ENCODE peak calls at places on chromosomes 11 and 22, in ten cellular contexts. B is keratinocyte, J is neuronal stem cell, T is mammary epithelial cell, P is IMR-90, Y is hepatocyte, G is fibroblast of lung, H is PC-3, Z is neural progenitor cell, X is OCI-LY7. M is an unnamed sample.

GRCh38 chr11:72349616-72350218 is 84.6 kb downstream of the CLPB start:
- DNase-seq in B (no peak), J (no peak), T (no peak), P (no peak), Y (no peak), G (no peak), H (no peak), Z (no peak), X (no peak), M (no peak)

GRCh38 chr22:50711446-50712340 is 26.3 kb upstream of the ACR start:
- DNase-seq in B (no peak), J (no peak), T (no peak), P (no peak), Y (no peak), G (no peak), H (no peak), Z (no peak), X (no peak), M (peak; percentile 95)

GRCh38 chr11:63951779-63952536 is 13.2 kb downstream of the NAA40 start:
- DNase-seq in B (no peak), J (no peak), T (peak; percentile 51), P (no peak), Y (no peak), G (no peak), H (no peak), Z (no peak), X (peak; percentile 20), M (peak; percentile 43)

GRCh38 chr11:102911758-102912481 is 37.1 kb upstream of the MMP12 start:
- DNase-seq in B (no peak), J (no peak), T (peak; percentile 54), P (no peak), Y (no peak), G (no peak), H (peak; percentile 66), Z (peak; percentile 51), X (no peak), M (no peak)

GRCh38 chr11:116396332-116396731 is 376.5 kb downstream of the BUD13 start:
- DNase-seq in B (no peak), J (no peak), T (no peak), P (no peak), Y (peak; percentile 42), G (no peak), H (no peak), Z (no peak), X (no peak), M (no peak)

GRCh38 chr22:46661221-46661851 is 41.1 kb downstream of the GRAMD4 start:
- DNase-seq in B (peak; percentile 60), J (no peak), T (peak; percentile 89), P (peak; percentile 76), Y (no peak), G (peak; percentile 62), H (peak; percentile 85), Z (no peak), X (no peak), M (peak; percentile 99)

GRCh38 chr11:8138526-8138925 is 30.3 kb downstream of the RIC3 start:
- DNase-seq in B (peak; percentile 41), J (no peak), T (peak; percentile 89), P (no peak), Y (no peak), G (no peak), H (no peak), Z (no peak), X (no peak), M (no peak)

GRCh38 chr11:45165386-45165785 is 18.9 kb downstream of the PRDM11 start:
- DNase-seq in B (no peak), J (no peak), T (no peak), P (no peak), Y (no peak), G (no peak), H (no peak), Z (no peak), X (no peak), M (peak; percentile 57)

DNA sequence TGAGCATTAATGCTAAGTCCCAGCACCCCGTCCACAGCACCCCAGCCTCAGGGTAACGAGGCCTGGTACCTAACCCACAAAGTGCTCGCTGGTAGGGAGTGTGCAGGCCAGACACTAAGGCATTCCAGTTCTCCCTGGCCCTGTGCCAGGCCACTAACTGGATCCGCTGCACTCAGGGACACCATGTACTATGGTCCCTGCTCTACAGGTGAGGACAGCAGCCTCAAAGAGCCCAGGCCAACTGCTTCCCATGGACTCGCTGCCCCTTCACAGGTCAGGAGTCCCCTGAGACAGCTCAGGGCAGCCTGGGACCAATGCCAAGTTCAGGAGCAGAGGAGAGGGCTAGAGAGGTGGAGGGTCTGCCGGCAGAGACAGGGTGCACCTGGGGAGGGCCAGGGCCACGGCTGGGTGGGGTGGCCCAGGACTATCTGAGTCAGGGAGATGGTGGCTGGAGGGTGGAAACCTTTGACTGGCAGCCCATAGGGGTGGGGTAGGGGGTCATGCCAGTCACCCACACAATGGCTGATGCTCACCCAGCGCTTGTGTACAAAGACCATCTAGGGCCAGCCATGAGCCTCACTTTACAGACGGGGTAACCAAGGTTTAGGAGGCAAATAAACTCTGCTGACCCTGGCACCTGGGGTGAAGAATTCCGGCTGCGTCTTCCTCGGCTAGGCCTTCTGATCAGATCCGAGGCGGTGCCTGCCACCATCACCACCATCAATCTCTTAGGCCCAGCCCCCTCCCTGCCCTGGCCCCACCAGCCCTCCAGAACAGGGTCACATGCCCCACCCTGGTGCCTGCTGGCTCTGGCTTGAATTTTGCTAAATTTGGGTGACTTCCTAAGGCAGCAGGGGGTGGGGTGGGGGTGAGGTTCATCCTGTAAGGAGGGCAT is 5.6 kb downstream of the OSBPL5 start:
- DNase-seq in B (no peak), J (no peak), T (no peak), P (no peak), Y (peak; percentile 65), G (no peak), H (no peak), Z (peak; percentile 44), X (no peak), M (peak; percentile 70)
- H2AFZ ChIP-seq in B (no peak overlapping the region), J (peak overlapping the region; percentile 91), T (no peak overlapping the region), P (peak overlapping the region; percentile 82), Y (no peak overlapping the region), G (no peak overlapping the region), H (no peak overlapping the region), Z (peak overlapping the region; percentile 55), X (no peak overlapping the region), M (peak overlapping the region; percentile 25)

GRCh38 chr22:35835998-35836691 is 118.5 kb downstream of the APOL5 start:
- DNase-seq in B (peak; percentile 45), J (peak; percentile 39), T (peak; percentile 80), P (peak; percentile 86), Y (peak; percentile 80), G (peak; percentile 93), H (peak; percentile 80), Z (peak; percentile 75), X (no peak), M (peak; percentile 62)

GRCh38 chr22:35835267-35835997 is 117.8 kb downstream of the APOL5 start:
- DNase-seq in B (no peak), J (no peak), T (peak; percentile 50), P (peak; percentile 72), Y (no peak), G (no peak), H (peak; percentile 54), Z (no peak), X (no peak), M (no peak)

GRCh38 chr22:35834080-35834479 is 116.4 kb downstream of the APOL5 start:
- DNase-seq in B (no peak), J (no peak), T (no peak), P (no peak), Y (no peak), G (no peak), H (no peak), Z (no peak), X (no peak), M (no peak)

GRCh38 chr22:35830305-35830704 is 112.6 kb downstream of the APOL5 start:
- DNase-seq in B (no peak), J (no peak), T (no peak), P (no peak), Y (no peak), G (no peak), H (no peak), Z (no peak), X (no peak), M (no peak)
- H2AFZ ChIP-seq in B (no peak overlapping the region), J (no peak overlapping the region), T (no peak overlapping the region), P (no peak overlapping the region), Y (no peak overlapping the region), G (no peak overlapping the region), H (no peak overlapping the region), Z (no peak overlapping the region), X (no peak overlapping the region), M (no peak overlapping the region)

GRCh38 chr11:107689317-107690202 is 22.3 kb downstream of the SLN start:
- DNase-seq in B (no peak), J (peak; percentile 57), T (peak; percentile 34), P (peak; percentile 51), Y (peak; percentile 86), G (peak; percentile 43), H (peak; percentile 94), Z (peak; percentile 84), X (peak; percentile 61), M (no peak)

GRCh38 chr11:107695446-107695845 is 16.4 kb downstream of the SLN start:
- DNase-seq in B (no peak), J (no peak), T (no peak), P (peak; percentile 67), Y (no peak), G (peak; percentile 55), H (no peak), Z (no peak), X (no peak), M (no peak)

GRCh38 chr11:107688322-107688918 is 23.4 kb downstream of the SLN start:
- DNase-seq in B (no peak), J (no peak), T (no peak), P (no peak), Y (no peak), G (no peak), H (no peak), Z (no peak), X (no peak), M (no peak)

GRCh38 chr11:107696140-107696539 is 15.7 kb downstream of the SLN start:
- DNase-seq in B (no peak), J (no peak), T (peak; percentile 79), P (peak; percentile 97), Y (peak; percentile 59), G (peak; percentile 97), H (peak; percentile 99), Z (no peak), X (no peak), M (peak; percentile 85)

GRCh38 chr11:107691003-107691402 is 20.9 kb downstream of the SLN start:
- DNase-seq in B (no peak), J (no peak), T (peak; percentile 8), P (peak; percentile 36), Y (no peak), G (peak; percentile 83), H (peak; percentile 75), Z (no peak), X (no peak), M (no peak)
- H2AFZ ChIP-seq in B (no peak overlapping the region), J (peak overlapping the region; percentile 61), T (no peak overlapping the region), P (no peak overlapping the region), Y (no peak overlapping the region), G (peak overlapping the region; percentile 43), H (peak overlapping the region; percentile 1), Z (peak overlapping the region; percentile 42), X (no peak overlapping the region), M (peak overlapping the region; percentile 37)

GRCh38 chr22:31295413-31295812 is 3.1 kb upstream of the PIK3IP1 start:
- DNase-seq in B (no peak), J (no peak), T (no peak), P (no peak), Y (no peak), G (no peak), H (no peak), Z (no peak), X (no peak), M (no peak)

GRCh38 chr22:31291716-31292644 is at the start of gene PIK3IP1:
- DNase-seq in B (peak; percentile 46), J (peak; percentile 64), T (peak; percentile 80), P (peak; percentile 91), Y (peak; percentile 92), G (peak; percentile 84), H (peak; percentile 73), Z (peak; percentile 92), X (peak; percentile 94), M (peak; percentile 96)

GRCh38 chr22:31300896-31301295 is 8.6 kb upstream of the PIK3IP1 start:
- DNase-seq in B (no peak), J (no peak), T (no peak), P (no peak), Y (no peak), G (no peak), H (no peak), Z (no peak), X (no peak), M (no peak)

GRCh38 chr22:31295831-31296230 is 3.5 kb upstream of the PIK3IP1 start:
- DNase-seq in B (no peak), J (no peak), T (peak; percentile 42), P (peak; percentile 27), Y (no peak), G (peak; percentile 51), H (no peak), Z (no peak), X (no peak), M (no peak)

DNA sequence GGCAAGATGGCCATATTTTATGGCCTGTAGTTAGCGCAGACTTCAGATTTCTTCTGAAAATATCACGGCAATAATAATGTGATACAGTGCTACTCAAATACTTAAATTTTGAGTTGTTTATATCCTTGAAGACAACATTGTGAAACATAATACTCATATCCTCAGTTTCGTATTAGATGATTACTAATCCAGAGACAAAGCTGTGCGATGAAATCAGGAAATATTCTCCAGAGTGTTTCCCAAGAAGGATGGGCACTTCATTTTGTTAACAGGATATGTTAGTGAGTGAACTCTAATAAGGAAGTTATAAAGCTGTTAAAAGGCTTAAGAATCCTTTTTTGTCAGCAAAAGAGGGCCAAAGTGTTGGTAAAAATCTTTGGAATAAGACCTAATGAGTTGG is 4.0 kb upstream of the PIK3IP1 start:
- DNase-seq in B (no peak), J (no peak), T (peak; percentile 76), P (peak; percentile 58), Y (no peak), G (no peak), H (no peak), Z (no peak), X (no peak), M (no peak)
- H2AFZ ChIP-seq in B (peak overlapping the region; percentile 84), J (peak overlapping the region; percentile 30), T (peak overlapping the region; percentile 19), P (no peak overlapping the region), Y (no peak overlapping the region), G (peak overlapping the region; percentile 43), H (no peak overlapping the region), Z (no peak overlapping the region), X (peak overlapping the region; percentile 40), M (peak overlapping the region; percentile 28)

M was measured in osteoblast.